ENCODE peak calls at places on chromosomes 4 and X, in six cellular contexts. Y is A549, P is K562, A is WTC11, U is endothelial cell of umbilical vein, H is HepG2. T is an unnamed sample.

GRCh38 chr4:139734875-139735380 is 69.3 kb downstream of the MGST2 start:
- DNase-seq in P (no peak), H (no peak), A (peak; percentile 89), U (peak; percentile 94), Y (no peak), T (peak; percentile 54)

GRCh38 chr4:40524642-40525041 is 105.0 kb downstream of the RBM47 start:
- DNase-seq in A (no peak), H (no peak), U (no peak), Y (no peak), P (no peak), T (no peak)

GRCh38 chr4:76532810-76533209 is 97.8 kb downstream of the SHROOM3 start:
- DNase-seq in Y (no peak), U (no peak), P (no peak), H (no peak), A (no peak), T (no peak)

GRCh38 chr4:144579411-144580020 is 66.4 kb upstream of the HHIP start:
- DNase-seq in A (no peak), P (no peak), Y (no peak), H (no peak), U (peak; percentile 88), T (no peak)

GRCh38 chr4:114132830-114133229 is 153.4 kb upstream of the ARSJ start:
- DNase-seq in A (no peak), P (no peak), Y (peak; percentile 8), H (no peak), U (no peak), T (no peak)

GRCh38 chr4:125105561-125105960 is 209.2 kb upstream of the FAT4 start:
- DNase-seq in Y (no peak), A (no peak), U (no peak), H (no peak), P (no peak), T (no peak)

GRCh38 chrX:45788941-45789348 is 588.3 kb upstream of the DIPK2B start:
- DNase-seq in P (no peak), U (peak; percentile 79), A (no peak), H (no peak), Y (no peak), T (no peak)

GRCh38 chr4:121648518-121648917 is 48.3 kb downstream of the ANXA5 start:
- DNase-seq in Y (no peak), U (no peak), P (no peak), A (peak; percentile 11), H (no peak), T (no peak)

GRCh38 chr4:112888617-112889016 is 160.8 kb upstream of the ANK2 start:
- DNase-seq in H (no peak), P (no peak), A (no peak), U (no peak), Y (no peak), T (no peak)

GRCh38 chrX:81202413-81202794 is 502 bp downstream of the SH3BGRL start:
- DNase-seq in U (peak; percentile 46), H (no peak), A (no peak), Y (no peak), P (no peak), T (no peak)

GRCh38 chr4:2354127-2354526 is 64.3 kb downstream of the ZFYVE28 start:
- DNase-seq in Y (peak; percentile 11), U (no peak), P (peak; percentile 46), A (peak; percentile 50), H (no peak), T (no peak)

GRCh38 chr4:158845166-158846041 is 76.6 kb downstream of the FNIP2 start:
- DNase-seq in A (peak; percentile 35), P (no peak), Y (no peak), H (no peak), U (no peak), T (peak; percentile 33)

GRCh38 chrX:15142084-15142715 is 127.7 kb downstream of the ASB9 start:
- DNase-seq in P (no peak), Y (no peak), A (no peak), H (peak; percentile 1), U (no peak), T (no peak)

GRCh38 chr4:109850601-109851000 is 2.7 kb downstream of the LRIT3 start:
- DNase-seq in H (no peak), P (no peak), U (no peak), Y (no peak), A (no peak), T (no peak)

GRCh38 chr4:38529189-38530115 is 134.5 kb upstream of the KLF3 start:
- DNase-seq in U (peak; percentile 5), Y (no peak), P (peak; percentile 84), H (no peak), A (no peak), T (no peak)

GRCh38 chr4:97504713-97505112 is 638.6 kb downstream of the STPG2 start:
- DNase-seq in U (no peak), P (no peak), A (no peak), Y (no peak), H (no peak), T (no peak)
- TF ChIP-seq JUN in U (no peak), P (no peak), A (no peak), Y (no peak), H (no peak), T (no peak)

GRCh38 chr4:185106353-185106752 is 36.7 kb upstream of the SLC25A4 start:
- DNase-seq in H (no peak), U (no peak), A (no peak), P (no peak), Y (no peak), T (no peak)

GRCh38 chr4:185110375-185110823 is 32.7 kb upstream of the SLC25A4 start:
- DNase-seq in P (no peak), U (no peak), A (no peak), Y (no peak), H (no peak), T (no peak)

GRCh38 chr4:185109736-185110135 is 33.3 kb upstream of the SLC25A4 start:
- DNase-seq in P (no peak), U (no peak), Y (no peak), A (no peak), H (no peak), T (no peak)

GRCh38 chr4:185108185-185108584 is 34.9 kb upstream of the SLC25A4 start:
- DNase-seq in H (no peak), P (no peak), U (no peak), Y (no peak), A (no peak), T (no peak)

GRCh38 chr4:185108669-185109068 is 34.4 kb upstream of the SLC25A4 start:
- DNase-seq in H (no peak), Y (no peak), A (no peak), P (no peak), U (no peak), T (no peak)
- TF ChIP-seq JUN in H (no peak), Y (no peak), A (no peak), P (no peak), U (no peak), T (no peak)

DNA sequence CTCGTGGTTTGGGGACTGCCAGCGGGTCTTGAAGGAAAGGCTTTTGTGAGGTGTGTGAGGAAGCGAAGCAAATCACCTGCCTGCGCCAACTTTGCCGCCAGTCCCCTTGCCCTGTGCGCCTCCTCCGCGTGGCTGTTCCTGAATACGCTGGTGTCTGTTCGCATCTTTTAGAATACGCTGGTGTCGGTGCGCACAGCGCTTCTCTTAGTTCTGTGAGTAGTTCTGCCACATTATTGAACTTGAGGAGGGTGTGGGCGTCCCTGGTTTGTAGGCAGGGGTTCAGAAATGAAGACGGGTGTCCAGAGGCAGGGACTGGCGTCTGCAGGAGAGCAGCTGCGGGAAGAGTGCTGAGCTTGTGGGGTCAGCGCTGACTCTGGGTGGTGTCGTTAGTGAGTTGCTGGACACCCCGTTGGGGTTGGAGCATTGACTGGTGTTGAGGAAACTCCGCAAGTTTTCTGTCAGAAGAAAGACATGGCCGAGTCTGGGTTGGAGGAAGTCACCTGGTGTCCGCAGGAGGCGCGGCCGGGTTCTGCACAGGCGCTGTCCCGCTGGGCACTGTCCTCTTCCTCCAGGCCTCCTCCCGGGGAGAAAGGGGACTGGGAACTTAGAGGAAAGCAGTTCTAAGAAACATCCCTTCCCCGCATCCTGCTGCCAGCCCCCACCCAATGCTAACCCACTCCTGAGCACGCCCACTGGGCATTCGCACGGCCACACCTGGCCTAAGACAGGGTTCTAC is 952 bp downstream of the ZNF718 start:
- DNase-seq in P (peak; percentile 33), Y (no peak), H (no peak), U (no peak), A (peak; percentile 61), T (no peak)
- TF ChIP-seq JUN in P (no peak), Y (no peak), H (no peak), U (no peak), A (no peak), T (no peak)

GRCh38 chr4:136320471-136320813 is 1211.9 kb downstream of the PCDH18 start:
- DNase-seq in U (no peak), A (no peak), H (no peak), P (no peak), Y (no peak), T (no peak)

GRCh38 chr4:136316961-136317360 is 1215.3 kb downstream of the PCDH18 start:
- DNase-seq in Y (no peak), P (no peak), A (no peak), H (no peak), U (no peak), T (no peak)

GRCh38 chr4:136314686-136315085 is 1217.6 kb downstream of the PCDH18 start:
- DNase-seq in H (no peak), U (peak; percentile 73), A (no peak), P (no peak), Y (no peak), T (no peak)

DNA sequence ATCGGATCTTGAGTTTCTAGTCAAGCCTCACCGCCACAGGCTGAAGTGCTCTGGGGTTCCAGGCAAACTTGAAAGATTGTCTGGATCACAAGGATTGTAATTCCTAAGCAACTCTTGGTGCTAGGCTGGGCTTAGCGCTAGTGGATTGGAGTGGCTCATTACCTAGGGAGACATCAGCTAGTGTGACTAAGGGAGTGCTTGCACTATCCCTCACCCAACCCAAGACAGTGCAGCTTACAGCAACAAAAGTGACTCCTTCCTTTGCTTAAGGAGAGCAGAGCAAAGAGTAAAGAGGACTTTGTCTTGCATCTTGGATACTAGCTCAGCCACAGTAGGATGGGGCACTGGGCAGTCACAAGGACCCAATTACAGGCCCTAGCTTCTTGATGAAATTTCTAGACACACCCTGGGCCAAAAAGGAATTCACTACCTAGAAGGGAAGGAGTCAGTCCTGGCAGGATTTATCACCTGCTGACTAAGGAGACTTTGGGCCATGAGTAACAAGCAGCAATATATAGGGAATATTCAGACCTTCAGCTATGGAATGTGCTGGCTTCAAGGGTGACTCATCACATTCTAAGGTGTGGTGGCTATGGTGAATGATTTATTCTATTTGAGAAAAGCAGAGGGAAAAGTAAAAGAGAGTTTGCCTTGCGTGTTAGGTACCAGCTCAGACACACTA is 1212.4 kb downstream of the PCDH18 start:
- DNase-seq in H (peak; percentile 5), U (peak; percentile 11), P (no peak), Y (peak; percentile 10), A (no peak), T (no peak)
- TF ChIP-seq JUN in H (no peak), U (no peak), P (no peak), Y (no peak), A (no peak), T (no peak)

GRCh38 chrX:18886005-18886343 is 97.9 kb downstream of the PHKA2 start:
- DNase-seq in H (no peak), P (no peak), A (no peak), Y (no peak), U (no peak), T (no peak)
- TF ChIP-seq JUN in H (no peak), P (no peak), A (no peak), Y (no peak), U (no peak), T (no peak)

GRCh38 chr4:122783301-122784215 is 43.1 kb upstream of the FGF2 start:
- DNase-seq in U (peak; percentile 86), H (peak; percentile 37), A (peak; percentile 78), P (no peak), Y (peak; percentile 76), T (peak; percentile 95)
- TF ChIP-seq JUN in U (peak; percentile 88), H (no peak), A (peak; percentile 61), P (no peak), Y (no peak), T (peak; percentile 94)

GRCh38 chrX:40005290-40006011 is 92.3 kb downstream of the BCOR start:
- DNase-seq in A (no peak), Y (no peak), P (no peak), H (no peak), U (no peak), T (no peak)
- TF ChIP-seq JUN in A (no peak), Y (no peak), P (no peak), H (no peak), U (no peak), T (no peak)